ENCODE peak calls at places on chromosome 3, in nine cellular contexts. I, O, P, S, E, F, C, H and B are unnamed samples.

GRCh38 chr3:65436580-65436979 is 602.1 kb downstream of the MAGI1 start:
- DNase-seq in I (peak; percentile 20), O (no peak), P (peak; percentile 67), S (no peak), E (peak; percentile 18), F (no peak), C (no peak), H (no peak), B (peak; percentile 23)

GRCh38 chr3:149384911-149385321 is 7.5 kb upstream of the TM4SF1 start:
- DNase-seq in I (no peak), O (peak; percentile 77), P (no peak), S (peak; percentile 67), E (no peak), F (peak; percentile 27), C (no peak), H (no peak), B (no peak)

GRCh38 chr3:116413319-116413718 is 32.0 kb downstream of the LSAMP start:
- DNase-seq in I (no peak), O (no peak), P (no peak), S (no peak), E (no peak), F (no peak), C (no peak), H (no peak), B (no peak)

GRCh38 chr3:190225186-190225692 is 97.0 kb downstream of the CLDN1 start:
- DNase-seq in I (no peak), O (peak; percentile 39), P (peak; percentile 41), S (peak; percentile 47), E (peak; percentile 16), F (no peak), C (peak; percentile 25), H (no peak), B (no peak)

GRCh38 chr3:26347150-26347549 is 275.4 kb upstream of the LRRC3B start:
- DNase-seq in I (no peak), O (no peak), P (no peak), S (no peak), E (no peak), F (no peak), C (no peak), H (no peak), B (no peak)

GRCh38 chr3:141114816-141115458 is 63.8 kb downstream of the SPSB4 start:
- DNase-seq in I (no peak), O (no peak), P (no peak), S (no peak), E (no peak), F (no peak), C (no peak), H (no peak), B (no peak)

GRCh38 chr3:157130881-157131251 is 29.1 kb downstream of the CCNL1 start:
- DNase-seq in I (no peak), O (no peak), P (no peak), S (no peak), E (no peak), F (no peak), C (no peak), H (no peak), B (no peak)

GRCh38 chr3:45224824-45225464 is 1.1 kb downstream of the TMEM158 start:
- DNase-seq in I (peak; percentile 78), O (peak; percentile 76), P (peak; percentile 89), S (peak; percentile 86), E (peak; percentile 44), F (peak; percentile 72), C (peak; percentile 72), H (no peak), B (peak; percentile 68)